ENCODE peak calls at places on chromosome 18, in five cellular contexts. X is A549, S is GM23338, N is Panc1, G is HL-60. I is an unnamed sample.

GRCh38 chr18:13703899-13704298 is 22.5 kb downstream of the FAM210A start:
- DNase-seq in S (peak), G (no peak), X (no peak), N (no peak), I (no peak)

GRCh38 chr18:33183136-33183535 is 257.4 kb downstream of the CCDC178 start:
- DNase-seq in N (no peak), G (no peak), X (no peak), S (no peak), I (no peak)

GRCh38 chr18:57780318-57781127 is 22.6 kb downstream of the ATP8B1 start:
- DNase-seq in S (no peak), N (no peak), G (no peak), X (no peak), I (no peak)

GRCh38 chr18:12283256-12283655 is 24.8 kb upstream of the TUBB6 start:
- DNase-seq in N (no peak), X (no peak), G (no peak), S (peak), I (no peak)

GRCh38 chr18:11574545-11574944 is 34.9 kb upstream of the SLC35G4 start:
- DNase-seq in X (no peak), S (no peak), N (no peak), G (no peak), I (no peak)

GRCh38 chr18:74116628-74117554 is 30.7 kb downstream of the FBXO15 start:
- DNase-seq in S (peak), N (peak), X (no peak), G (peak), I (no peak)

GRCh38 chr18:9488535-9488934 is 13.2 kb downstream of the RALBP1 start:
- DNase-seq in N (no peak), S (no peak), X (no peak), G (peak), I (no peak)

GRCh38 chr18:42418121-42418520 is 463.1 kb downstream of the PIK3C3 start:
- DNase-seq in S (no peak), X (no peak), N (no peak), G (no peak), I (no peak)

GRCh38 chr18:70296289-70296688 is 7.4 kb downstream of the SOCS6 start:
- DNase-seq in X (peak), S (no peak), N (no peak), G (no peak), I (peak)

GRCh38 chr18:58569490-58569911 is 59.4 kb downstream of the ALPK2 start:
- DNase-seq in G (no peak), S (no peak), X (no peak), N (no peak), I (no peak)

GRCh38 chr18:69961718-69962117 is 14.0 kb upstream of the CD226 start:
- DNase-seq in G (no peak), N (no peak), S (no peak), X (no peak), I (no peak)

GRCh38 chr18:23884712-23885375 is 129.7 kb upstream of the TTC39C start:
- DNase-seq in N (no peak), X (no peak), S (peak), G (no peak), I (no peak)

GRCh38 chr18:46282177-46282570 is 178.0 kb downstream of the HAUS1 start:
- DNase-seq in G (no peak), N (no peak), X (no peak), S (no peak), I (no peak)

GRCh38 chr18:9032519-9032918 is 70.0 kb upstream of the NDUFV2 start:
- DNase-seq in G (no peak), N (no peak), X (no peak), S (no peak), I (no peak)

GRCh38 chr18:59783138-59783537 is 85.9 kb upstream of the CCBE1 start:
- DNase-seq in G (peak), S (peak), X (peak), N (peak), I (peak)

GRCh38 chr18:54880706-54881105 is 52.4 kb downstream of the RAB27B start:
- DNase-seq in G (no peak), S (peak), X (peak), N (no peak), I (peak)

DNA sequence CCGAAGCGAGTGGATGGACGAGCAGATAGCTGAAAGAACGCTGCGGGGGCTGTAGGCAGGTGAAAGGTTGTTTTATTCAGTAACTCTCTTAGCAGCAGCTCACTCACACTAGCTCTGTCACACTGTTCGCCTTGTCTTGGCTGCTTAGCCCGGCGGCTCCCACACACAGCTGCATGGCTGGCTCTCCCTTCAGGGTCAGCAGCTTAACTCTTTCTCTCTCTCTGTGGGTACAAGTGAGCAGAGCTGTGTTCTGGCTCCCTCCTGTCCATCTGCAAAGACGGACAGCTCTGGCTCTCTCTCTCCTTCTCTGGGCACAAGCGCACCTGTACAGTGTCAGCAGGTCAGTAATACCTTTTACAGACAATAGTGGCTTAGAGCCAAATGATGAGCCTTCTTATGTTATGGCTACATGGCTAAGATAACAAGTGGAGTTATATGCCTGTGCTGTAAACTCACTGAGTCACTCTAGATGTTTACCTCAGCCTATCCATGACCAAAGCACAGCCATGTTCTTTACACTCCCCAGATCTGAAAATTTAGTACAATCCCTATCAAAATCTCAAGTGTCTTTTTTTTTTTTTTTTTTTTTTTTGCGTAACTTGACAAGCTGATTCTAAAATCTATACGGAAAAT is 149.3 kb downstream of the GALNT1 start:
- DNase-seq in N (no peak), G (no peak), X (no peak), S (no peak), I (no peak)
- TF ChIP-seq REST in N (no peak), G (no peak), X (no peak), S (no peak), I (no peak)

GRCh38 chr18:52311331-52311730 is 28.7 kb upstream of the DCC start:
- DNase-seq in G (no peak), N (no peak), X (no peak), S (no peak), I (no peak)

GRCh38 chr18:52313213-52313612 is 26.8 kb upstream of the DCC start:
- DNase-seq in G (no peak), X (no peak), S (no peak), N (no peak), I (no peak)

GRCh38 chr18:52310651-52311050 is 29.3 kb upstream of the DCC start:
- DNase-seq in X (no peak), G (no peak), N (no peak), S (no peak), I (no peak)

DNA sequence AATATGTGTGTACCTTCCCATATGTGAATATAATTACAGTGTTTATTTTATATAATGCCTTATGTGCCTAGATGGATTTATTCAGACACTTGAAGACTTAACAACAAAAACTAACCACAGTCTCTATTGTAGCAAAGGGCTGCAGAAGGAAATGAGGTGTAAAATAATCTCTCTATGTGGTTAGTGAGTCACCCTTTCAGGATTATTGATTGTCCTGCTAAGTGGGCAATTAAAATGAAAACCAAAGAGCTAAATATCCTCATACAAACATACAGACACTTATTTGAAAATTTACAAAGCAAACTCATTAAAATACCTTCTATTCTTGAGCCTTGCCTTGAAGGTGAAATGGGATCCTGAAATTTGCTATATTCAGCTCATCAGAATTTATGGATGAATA is 27.7 kb upstream of the DCC start:
- DNase-seq in G (no peak), X (no peak), N (no peak), S (no peak), I (no peak)
- TF ChIP-seq REST in G (no peak), X (no peak), N (no peak), S (no peak), I (no peak)

DNA sequence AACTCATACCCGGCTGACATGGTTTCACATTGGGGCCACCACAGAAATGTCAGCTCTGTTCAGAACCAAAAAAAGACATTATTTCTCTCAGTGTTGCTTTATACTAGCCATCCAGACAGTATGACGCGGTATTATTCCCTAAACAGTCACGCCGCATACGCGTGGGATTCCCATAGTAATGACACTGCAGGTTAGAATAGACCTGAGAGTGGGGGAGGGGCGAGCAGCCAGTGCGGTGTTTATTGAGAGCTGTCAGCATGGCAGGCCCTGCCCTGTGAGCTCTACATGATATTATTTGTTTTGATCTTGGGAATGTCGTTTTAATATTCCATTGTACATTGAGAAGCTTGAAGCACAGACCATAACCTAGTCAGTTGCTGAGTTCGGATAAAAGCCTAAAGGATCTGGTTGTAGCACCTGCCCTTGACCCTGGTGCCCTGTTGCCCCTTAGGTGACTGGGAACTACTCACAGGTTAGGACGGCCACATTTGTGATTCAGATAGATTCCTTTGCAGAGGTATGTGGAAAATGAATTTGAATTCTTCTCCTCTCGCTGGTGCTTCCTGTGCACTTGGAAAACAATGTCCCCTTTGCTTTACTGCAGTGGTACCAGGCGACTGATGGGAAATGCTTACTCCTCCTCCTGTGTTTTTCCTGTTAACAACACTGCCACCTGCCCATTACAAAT is 150.1 kb downstream of the ARHGAP28 start:
- DNase-seq in G (no peak), S (peak), N (no peak), X (no peak), I (no peak)
- TF ChIP-seq REST in G (no peak), S (no peak), N (no peak), X (no peak), I (no peak)

GRCh38 chr18:37483221-37483971 is 82.2 kb downstream of the CELF4 start:
- DNase-seq in N (no peak), G (no peak), X (no peak), S (peak), I (no peak)
- TF ChIP-seq REST in N (peak), G (peak), X (peak), S (peak), I (peak)

GRCh38 chr18:79216176-79216575 is 147.0 kb downstream of the ATP9B start:
- DNase-seq in G (no peak), N (no peak), X (no peak), S (no peak), I (no peak)

GRCh38 chr18:79221136-79221535 is 151.9 kb downstream of the ATP9B start:
- DNase-seq in G (no peak), N (no peak), S (no peak), X (no peak), I (peak)

GRCh38 chr18:79217979-79218604 is 148.9 kb downstream of the ATP9B start:
- DNase-seq in N (no peak), G (no peak), X (no peak), S (no peak), I (no peak)

GRCh38 chr18:79222790-79223189 is 153.6 kb downstream of the ATP9B start:
- DNase-seq in X (no peak), S (no peak), G (no peak), N (no peak), I (no peak)

GRCh38 chr18:79218605-79219195 is 149.5 kb downstream of the ATP9B start:
- DNase-seq in S (no peak), N (no peak), X (no peak), G (peak), I (no peak)
- TF ChIP-seq REST in S (no peak), N (no peak), X (no peak), G (no peak), I (no peak)

DNA sequence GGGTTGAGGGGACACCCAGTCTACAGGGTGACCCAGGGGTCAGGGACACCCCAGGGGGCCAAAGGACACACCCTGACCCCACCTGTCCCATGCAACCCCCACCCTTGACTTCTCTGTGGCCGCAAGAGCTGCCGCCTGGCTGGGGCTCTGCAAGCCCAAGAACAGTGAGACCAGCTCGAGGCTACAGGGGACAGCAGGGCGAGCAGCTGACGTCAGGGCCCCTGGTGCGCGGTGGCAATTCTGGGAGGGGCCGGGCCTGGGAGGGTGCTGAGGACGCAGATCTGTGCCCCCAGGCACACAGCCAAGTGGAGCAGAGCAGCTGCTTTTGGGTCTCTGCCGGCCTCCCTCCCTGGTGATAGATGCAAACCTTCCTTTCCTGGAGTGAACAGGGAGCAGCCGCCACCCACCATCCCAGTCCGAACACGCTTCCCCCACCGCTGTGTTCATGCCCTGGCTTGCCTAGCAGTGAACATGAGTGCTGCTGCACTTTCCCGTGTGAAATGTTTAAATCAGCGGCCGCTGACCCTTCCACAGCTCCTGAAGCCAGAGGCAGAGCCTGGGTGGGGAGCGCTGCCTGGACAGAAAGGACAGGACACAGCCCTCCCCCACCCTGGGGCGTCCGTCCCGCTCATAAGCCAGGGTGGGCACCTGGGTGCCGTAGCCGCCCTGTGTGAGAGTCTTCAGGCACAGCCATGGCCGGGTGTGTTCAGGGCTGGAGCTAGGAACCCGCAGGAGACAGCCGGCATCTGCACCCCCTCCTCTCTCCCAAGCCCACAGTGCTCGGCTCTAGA is 46.9 kb downstream of the SLC66A2 start:
- DNase-seq in G (no peak), S (no peak), X (no peak), N (no peak), I (peak)
- TF ChIP-seq REST in G (no peak), S (no peak), X (no peak), N (no peak), I (no peak)

GRCh38 chr18:61898576-61899205 is 5.9 kb upstream of the RNF152 start:
- DNase-seq in N (no peak), S (no peak), G (no peak), X (peak), I (no peak)

GRCh38 chr18:61896118-61896517 is 3.3 kb upstream of the RNF152 start:
- DNase-seq in G (no peak), S (no peak), N (no peak), X (no peak), I (no peak)

GRCh38 chr18:61900504-61901281 is 7.9 kb upstream of the RNF152 start:
- DNase-seq in N (no peak), X (no peak), G (no peak), S (no peak), I (no peak)

GRCh38 chr18:61896767-61897166 is 4.0 kb upstream of the RNF152 start:
- DNase-seq in N (no peak), G (no peak), X (no peak), S (no peak), I (peak)

GRCh38 chr18:61901334-61901986 is 8.7 kb upstream of the RNF152 start:
- DNase-seq in N (peak), X (peak), S (peak), G (peak), I (peak)
- TF ChIP-seq REST in N (no peak), X (no peak), S (no peak), G (no peak), I (no peak)

GRCh38 chr18:43563780-43564179 is 286.5 kb upstream of the SYT4 start:
- DNase-seq in S (peak), X (no peak), N (no peak), G (peak), I (peak)
- TF ChIP-seq REST in S (no peak), X (no peak), N (no peak), G (no peak), I (no peak)

GRCh38 chr18:37341473-37342086 is 224.0 kb downstream of the CELF4 start:
- DNase-seq in N (no peak), X (no peak), S (no peak), G (no peak), I (no peak)
- TF ChIP-seq REST in N (no peak), X (no peak), S (no peak), G (no peak), I (no peak)

GRCh38 chr18:4106407-4107033 is 348.6 kb downstream of the DLGAP1 start:
- DNase-seq in G (peak), N (peak), X (peak), S (peak), I (peak)
- TF ChIP-seq REST in G (no peak), N (no peak), X (no peak), S (no peak), I (no peak)